ENCODE peak calls at places on chromosome 22, in four cellular contexts. W, E, R and H are unnamed samples.
A peak's percentile ranks its signal among the peaks of the same experiment; 100 is the strongest.

GRCh38 chr22:35835998-35836691 is 118.5 kb downstream of the APOL5 start:
- DNase-seq in W (no peak), E (no peak), R (no peak), H (no peak)

GRCh38 chr22:25404923-25405853 is 159.3 kb upstream of the GRK3 start:
- DNase-seq in W (peak; percentile 87), E (no peak), R (peak; percentile 79), H (peak; percentile 81)

GRCh38 chr22:46352691-46353386 is 17.3 kb downstream of the TRMU start:
- DNase-seq in W (no peak), E (no peak), R (no peak), H (no peak)

GRCh38 chr22:19755145-19755710 is 5.3 kb upstream of the TBX1 start:
- DNase-seq in W (peak; percentile 73), E (no peak), R (no peak), H (no peak)

GRCh38 chr22:27686534-27686933 is 115.0 kb downstream of the MN1 start:
- DNase-seq in W (no peak), E (no peak), R (no peak), H (no peak)

GRCh38 chr22:48670317-48670716 is 1157.4 kb downstream of the BRD1 start:
- DNase-seq in W (no peak), E (no peak), R (no peak), H (no peak)

GRCh38 chr22:25775501-25775900 is 33.5 kb downstream of the MYO18B start:
- DNase-seq in W (no peak), E (no peak), R (no peak), H (no peak)

GRCh38 chr22:49322231-49322630 is 505.4 kb downstream of the BRD1 start:
- DNase-seq in W (no peak), E (no peak), R (no peak), H (no peak)

GRCh38 chr22:33757443-33758124 is 162.7 kb downstream of the LARGE1 start:
- DNase-seq in W (no peak), E (no peak), R (no peak), H (no peak)

GRCh38 chr22:44023404-44024287 is 456 bp upstream of the PARVB start:
- DNase-seq in W (peak; percentile 83), E (no peak), R (no peak), H (peak; percentile 51)

GRCh38 chr22:33919591-33920501 is at the start of gene LARGE1:
- DNase-seq in W (peak; percentile 14), E (no peak), R (no peak), H (peak; percentile 32)

GRCh38 chr22:20944042-20944441 is 23.0 kb upstream of the AIFM3 start:
- DNase-seq in W (no peak), E (no peak), R (no peak), H (no peak)

GRCh38 chr22:48369789-48370507 is 1457.7 kb downstream of the BRD1 start:
- DNase-seq in W (no peak), E (no peak), R (no peak), H (no peak)

GRCh38 chr22:19943665-19944026 is 2.0 kb upstream of the TXNRD2 start:
- DNase-seq in W (no peak), E (no peak), R (peak; percentile 38), H (no peak)

GRCh38 chr22:38258895-38259294 is 13.9 kb downstream of the TMEM184B start:
- DNase-seq in W (no peak), E (no peak), R (no peak), H (no peak)

GRCh38 chr22:26646158-26646557 is 11.2 kb upstream of the MIAT start:
- DNase-seq in W (no peak), E (no peak), R (no peak), H (no peak)

GRCh38 chr22:27385261-27385998 is 416.1 kb downstream of the MN1 start:
- DNase-seq in W (no peak), E (no peak), R (no peak), H (no peak)

GRCh38 chr22:46637711-46638600 is 17.8 kb downstream of the GRAMD4 start:
- DNase-seq in W (no peak), E (no peak), R (no peak), H (no peak)

GRCh38 chr22:38840129-38840528 is 3.7 kb downstream of the NPTXR start:
- DNase-seq in W (no peak), E (no peak), R (no peak), H (no peak)

GRCh38 chr22:20566420-20567260 is 59.2 kb downstream of the MED15 start:
- DNase-seq in W (no peak), E (no peak), R (no peak), H (no peak)

GRCh38 chr22:39514373-39514973 is 5.9 kb upstream of the ATF4 start:
- DNase-seq in W (no peak), E (no peak), R (no peak), H (no peak)

GRCh38 chr22:28375761-28376534 is 303.7 kb downstream of the TTC28 start:
- DNase-seq in W (no peak), E (no peak), R (no peak), H (no peak)

GRCh38 chr22:29463487-29464088 is 16.4 kb upstream of the NEFH start:
- DNase-seq in W (no peak), E (no peak), R (no peak), H (no peak)

GRCh38 chr22:29606320-29606719 is 2.9 kb downstream of the NF2 start:
- DNase-seq in W (no peak), E (no peak), R (no peak), H (no peak)

GRCh38 chr22:18156878-18157713 is 7.1 kb downstream of the USP18 start:
- DNase-seq in W (peak; percentile 65), E (no peak), R (no peak), H (no peak)

GRCh38 chr22:44181033-44181911 is 547 bp downstream of the PARVG start:
- DNase-seq in W (no peak), E (no peak), R (peak; percentile 91), H (peak; percentile 47)

GRCh38 chr22:39266398-39267030 is 21.7 kb upstream of the PDGFB start:
- DNase-seq in W (no peak), E (peak; percentile 96), R (peak; percentile 73), H (peak; percentile 71)

GRCh38 chr22:28813772-28814518 is 13.6 kb upstream of the XBP1 start:
- DNase-seq in W (no peak), E (no peak), R (peak; percentile 86), H (no peak)

GRCh38 chr22:17121235-17122195 is at the start of gene TMEM121B:
- DNase-seq in W (peak; percentile 76), E (no peak), R (peak; percentile 77), H (peak; percentile 46)

GRCh38 chr22:29343313-29343805 is 27.9 kb upstream of the RASL10A start:
- DNase-seq in W (no peak), E (no peak), R (no peak), H (no peak)

GRCh38 chr22:27810566-27810965 is 9.0 kb upstream of the MN1 start:
- DNase-seq in W (no peak), E (no peak), R (no peak), H (no peak)

GRCh38 chr22:39808087-39808486 is 85.5 kb downstream of the ENTHD1 start:
- DNase-seq in W (no peak), E (no peak), R (no peak), H (no peak)

GRCh38 chr22:43990044-43990443 is 34.1 kb upstream of the PARVB start:
- DNase-seq in W (no peak), E (no peak), R (no peak), H (no peak)

DNA sequence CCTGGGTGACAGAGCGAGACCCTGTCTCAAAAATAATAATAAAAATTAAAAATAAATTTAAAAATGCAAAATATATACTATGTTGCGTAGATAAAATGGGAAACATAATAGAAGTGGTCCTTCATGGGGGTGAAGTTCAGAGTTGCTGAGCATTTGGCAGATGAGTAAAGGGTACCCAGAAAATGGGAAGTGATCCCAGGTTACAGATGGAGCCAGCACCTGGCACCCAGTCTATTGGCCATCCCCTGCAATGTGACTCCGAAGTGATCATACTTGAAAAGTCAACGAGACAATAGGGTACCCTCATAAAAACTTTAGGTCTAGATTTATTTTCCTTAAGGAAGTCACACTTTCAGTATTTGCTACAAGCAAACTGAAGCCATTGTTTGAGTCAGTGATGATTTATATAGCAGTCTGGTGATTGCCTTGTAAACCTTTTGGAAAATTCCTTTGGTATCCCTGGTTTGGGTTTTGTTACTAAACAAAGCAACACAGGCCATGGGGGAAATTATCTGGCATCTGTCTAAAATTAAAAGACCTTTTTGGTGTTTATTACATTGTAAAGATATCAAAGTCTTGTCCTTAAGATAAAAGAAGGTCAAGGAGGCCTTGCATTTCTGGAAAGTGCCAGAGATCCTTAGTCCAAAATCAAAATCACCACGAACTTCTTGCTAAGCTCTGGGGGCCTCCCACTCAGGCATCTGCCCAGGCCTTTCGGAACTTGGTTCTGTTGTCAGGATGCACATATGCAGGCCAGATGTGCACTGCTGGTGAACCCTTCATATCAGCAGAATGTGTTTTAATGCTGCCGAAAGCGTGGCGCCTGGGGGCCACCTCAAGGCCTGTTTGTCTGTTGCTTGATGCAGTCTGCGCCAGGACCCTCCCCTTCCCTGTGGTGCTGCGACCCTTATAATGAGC is 4.3 kb downstream of the SMARCB1 start:
- DNase-seq in W (no peak), E (no peak), R (no peak), H (no peak)
- TF ChIP-seq POLR2AphosphoS5 in W (no peak), E (no peak), R (no peak), H (no peak)

GRCh38 chr22:45332001-45332400 is 22.3 kb downstream of the FAM118A start:
- DNase-seq in W (no peak), E (no peak), R (no peak), H (no peak)

GRCh38 chr22:45330548-45330947 is 20.8 kb downstream of the FAM118A start:
- DNase-seq in W (no peak), E (no peak), R (no peak), H (no peak)

GRCh38 chr22:45329536-45329936 is 19.8 kb downstream of the FAM118A start:
- DNase-seq in W (no peak), E (no peak), R (no peak), H (no peak)

GRCh38 chr22:45328822-45329535 is 19.2 kb downstream of the FAM118A start:
- DNase-seq in W (no peak), E (no peak), R (no peak), H (no peak)

DNA sequence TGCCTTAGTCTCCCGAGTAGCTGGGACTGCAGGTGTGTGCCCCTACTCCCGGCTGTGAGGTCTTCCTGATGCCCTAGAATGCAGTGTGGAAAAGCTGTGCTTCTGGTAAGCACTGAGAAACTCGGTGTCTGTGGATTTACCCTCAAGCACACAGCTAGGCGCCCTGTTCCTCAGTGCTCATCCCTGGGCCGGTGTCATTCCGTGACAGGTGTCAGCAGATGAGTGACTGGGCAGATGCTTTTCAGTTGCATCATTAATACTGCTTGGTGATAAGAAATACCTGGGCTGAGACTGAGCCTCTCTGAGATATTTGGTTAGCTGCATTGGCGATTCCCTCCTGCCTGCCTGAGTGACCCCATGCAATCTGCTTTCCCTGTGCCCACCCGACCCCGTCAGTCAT is 21.8 kb downstream of the FAM118A start:
- DNase-seq in W (no peak), E (no peak), R (no peak), H (no peak)
- TF ChIP-seq SPI1 in W (no peak), E (no peak), R (no peak), H (no peak)

GRCh38 chr22:41204992-41205900 is at the start of gene L3MBTL2:
- DNase-seq in W (peak; percentile 96), E (peak; percentile 88), R (peak; percentile 96), H (peak; percentile 97)
- TF ChIP-seq POLR2AphosphoS5 in W (peak; percentile 63), E (peak; percentile 85), R (peak; percentile 67), H (peak; percentile 77)

GRCh38 chr22:50673231-50674126 is 856 bp downstream of the SHANK3 start:
- DNase-seq in W (peak; percentile 24), E (no peak), R (no peak), H (no peak)

GRCh38 chr22:50676211-50676636 is 3.6 kb downstream of the SHANK3 start:
- DNase-seq in W (peak; percentile 1), E (no peak), R (no peak), H (no peak)

GRCh38 chr22:50674127-50674493 is 1.5 kb downstream of the SHANK3 start:
- DNase-seq in W (no peak), E (no peak), R (no peak), H (no peak)

GRCh38 chr22:50675553-50676199 is 3.1 kb downstream of the SHANK3 start:
- DNase-seq in W (peak; percentile 1), E (no peak), R (no peak), H (no peak)

GRCh38 chr22:50674606-50675552 is 2.3 kb downstream of the SHANK3 start:
- DNase-seq in W (peak; percentile 67), E (no peak), R (peak; percentile 38), H (no peak)
- TF ChIP-seq SPI1 in W (no peak), E (no peak), R (no peak), H (no peak)